ENCODE peak calls at places on chromosomes 1 and 21, in five cellular contexts. K is AG09309, T is thoracic aorta, R is AG04450, S is left ventricle myocardium inferior. B is an unnamed sample.

GRCh38 chr21:38798481-38798882 is 7.2 kb upstream of the ETS2 start:
- DNase-seq in K (no peak), T (no peak), R (no peak), S (no peak), B (no peak)

GRCh38 chr1:53899206-53899628 is 5.2 kb downstream of the DIO1 start:
- DNase-seq in K (peak; percentile 11), T (no peak), R (peak; percentile 41), S (peak; percentile 25), B (no peak)

GRCh38 chr1:224116131-224116530 is 2.2 kb downstream of the FBXO28 start:
- DNase-seq in K (no peak), T (no peak), R (peak; percentile 21), S (no peak), B (no peak)

GRCh38 chr1:198605426-198605825 is 33.4 kb upstream of the PTPRC start:
- DNase-seq in K (no peak), T (no peak), R (no peak), S (no peak), B (no peak)

GRCh38 chr21:17044696-17045095 is 468.1 kb upstream of the CXADR start:
- DNase-seq in K (no peak), T (no peak), R (no peak), S (no peak), B (no peak)

GRCh38 chr1:28232558-28233263 is at the start of gene DNAJC8:
- DNase-seq in K (peak; percentile 49), T (peak; percentile 98), R (peak; percentile 78), S (peak; percentile 95), B (no peak)

GRCh38 chr1:235622933-235623790 is 26.4 kb downstream of the GNG4 start:
- DNase-seq in K (no peak), T (no peak), R (no peak), S (no peak), B (no peak)

GRCh38 chr1:62175568-62176179 is 19.0 kb upstream of the L1TD1 start:
- DNase-seq in K (peak; percentile 10), T (no peak), R (peak; percentile 10), S (no peak), B (no peak)

GRCh38 chr1:98086796-98087195 is 166.0 kb upstream of the DPYD start:
- DNase-seq in K (peak; percentile 91), T (no peak), R (peak; percentile 92), S (no peak), B (peak; percentile 95)

GRCh38 chr21:41768371-41769042 is 1.7 kb upstream of the RIPK4 start:
- DNase-seq in K (peak; percentile 68), T (no peak), R (peak; percentile 27), S (no peak), B (peak; percentile 24)

GRCh38 chr1:234601217-234602017 is 8.6 kb downstream of the IRF2BP2 start:
- DNase-seq in K (no peak), T (no peak), R (no peak), S (no peak), B (no peak)

GRCh38 chr1:16420719-16421118 is 16.5 kb downstream of the SPATA21 start:
- DNase-seq in K (no peak), T (no peak), R (no peak), S (no peak), B (no peak)

GRCh38 chr1:109986054-109986444 is 1.5 kb downstream of the AHCYL1 start:
- DNase-seq in K (no peak), T (no peak), R (no peak), S (no peak), B (no peak)
- H3K4me3 ChIP-seq in K (peak overlapping the region; percentile 84), T (peak overlapping the region; percentile 90), R (peak overlapping the region; percentile 86), S (peak overlapping the region; percentile 92), B (peak overlapping the region; percentile 82)

GRCh38 chr1:19179597-19180271 is 30.3 kb downstream of the UBR4 start:
- DNase-seq in K (no peak), T (no peak), R (no peak), S (no peak), B (no peak)

GRCh38 chr1:19178734-19179398 is 31.2 kb downstream of the UBR4 start:
- DNase-seq in K (no peak), T (no peak), R (no peak), S (no peak), B (no peak)

GRCh38 chr1:19182223-19182622 is 27.8 kb downstream of the UBR4 start:
- DNase-seq in K (no peak), T (no peak), R (no peak), S (no peak), B (no peak)

GRCh38 chr1:19177811-19178210 is 32.3 kb downstream of the UBR4 start:
- DNase-seq in K (no peak), T (no peak), R (no peak), S (no peak), B (no peak)
- TF ChIP-seq CTCF in K (no peak), T (no peak), R (no peak), S (no peak), B (no peak)

GRCh38 chr1:47230692-47231313 is 1.2 kb downstream of the TAL1 start:
- DNase-seq in K (no peak), T (no peak), R (no peak), S (no peak), B (no peak)

GRCh38 chr1:47229884-47230691 is 1.9 kb downstream of the TAL1 start:
- DNase-seq in K (no peak), T (no peak), R (no peak), S (no peak), B (no peak)

GRCh38 chr1:47233165-47233564 is 1.1 kb upstream of the TAL1 start:
- DNase-seq in K (no peak), T (no peak), R (no peak), S (no peak), B (no peak)

GRCh38 chr1:47232187-47232874 is at the start of gene TAL1:
- DNase-seq in K (no peak), T (no peak), R (no peak), S (no peak), B (no peak)

GRCh38 chr1:47231314-47232186 is 475 bp downstream of the TAL1 start:
- DNase-seq in K (no peak), T (no peak), R (no peak), S (no peak), B (no peak)
- H3K4me3 ChIP-seq in K (no peak overlapping the region), T (peak overlapping the region; percentile 71), R (peak overlapping the region; percentile 22), S (peak overlapping the region; percentile 68), B (no peak overlapping the region)

GRCh38 chr1:184596950-184597651 is 157.6 kb downstream of the EDEM3 start:
- DNase-seq in K (no peak), T (no peak), R (no peak), S (no peak), B (no peak)
- TF ChIP-seq CTCF in K (no peak), T (no peak), R (peak; percentile 23), S (peak; percentile 20), B (no peak)

DNA sequence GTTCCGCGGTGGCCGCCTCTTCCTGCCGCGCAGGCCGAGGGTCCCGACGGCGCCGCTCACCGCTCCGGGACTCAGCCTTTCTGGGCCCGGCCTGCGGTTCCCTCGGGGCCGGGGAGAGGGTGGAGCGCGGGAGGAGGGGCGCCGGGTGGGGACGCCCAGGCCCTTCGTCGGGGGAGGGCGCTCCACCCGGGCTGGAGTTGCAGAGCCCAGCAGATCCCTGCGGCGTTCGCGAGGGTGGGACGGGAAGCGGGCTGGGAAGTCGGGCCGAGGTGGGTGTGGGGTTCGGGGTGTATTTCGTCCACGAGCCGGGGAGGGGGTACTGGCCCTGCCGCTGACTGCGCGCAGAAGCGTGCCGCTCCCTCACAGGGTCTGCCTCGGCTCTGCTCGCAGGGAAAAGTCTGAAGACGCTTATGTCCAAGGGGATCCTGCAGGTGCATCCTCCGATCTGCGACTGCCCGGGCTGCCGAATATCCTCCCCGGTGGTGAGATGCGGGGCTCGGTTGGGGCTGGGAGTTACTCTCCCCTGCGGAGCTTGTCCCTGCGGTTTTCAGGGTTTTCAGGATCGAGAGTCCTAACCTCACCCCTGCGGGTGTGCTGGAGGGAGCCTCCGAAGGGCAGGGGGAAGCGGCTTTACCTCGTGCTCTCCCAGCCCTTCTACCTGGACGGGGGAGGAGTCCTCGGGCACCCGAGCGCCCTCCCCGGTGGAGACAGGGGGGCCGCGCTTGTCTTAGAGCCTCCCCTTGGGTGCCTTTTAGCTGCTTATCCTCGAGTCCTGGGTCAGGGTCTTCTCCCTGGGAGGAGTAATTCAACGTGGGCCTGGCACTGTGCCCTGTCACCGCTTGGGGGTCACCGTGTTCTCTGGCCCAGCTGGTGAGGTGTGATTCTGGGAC is 2.1 kb downstream of the SAMD11 start:
- DNase-seq in K (no peak), T (no peak), R (no peak), S (no peak), B (no peak)
- H3K4me3 ChIP-seq in K (peak overlapping the region; percentile 70), T (peak overlapping the region; percentile 65), R (peak overlapping the region; percentile 27), S (peak overlapping the region; percentile 67), B (peak overlapping the region; percentile 59)

DNA sequence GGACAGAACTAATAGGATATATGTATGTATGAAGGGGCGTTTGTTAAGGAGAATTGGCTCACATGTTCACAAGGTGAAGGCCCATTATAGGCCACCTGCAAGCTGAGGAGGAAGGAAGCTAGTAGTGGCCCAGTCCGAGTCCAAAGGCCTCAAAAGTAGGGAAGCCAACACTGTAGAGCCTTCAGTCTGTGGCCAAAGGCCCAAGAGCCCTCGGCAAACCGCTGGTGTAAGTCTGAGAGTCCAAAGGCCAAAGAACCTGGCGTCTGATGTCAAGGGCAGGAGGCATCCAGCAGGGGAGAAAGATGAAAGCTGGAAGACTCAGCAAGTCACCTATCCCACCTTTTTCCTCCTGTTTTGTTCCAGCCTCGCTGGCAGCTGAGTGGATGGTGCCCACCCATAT is 24.5 kb downstream of the BACH1 start:
- DNase-seq in K (no peak), T (no peak), R (no peak), S (no peak), B (no peak)
- TF ChIP-seq CTCF in K (no peak), T (no peak), R (no peak), S (no peak), B (no peak)

GRCh38 chr1:30303387-30303786 is 420.0 kb downstream of the MATN1 start:
- DNase-seq in K (no peak), T (no peak), R (no peak), S (no peak), B (no peak)
- H3K4me3 ChIP-seq in K (no peak overlapping the region), T (no peak overlapping the region), R (no peak overlapping the region), S (no peak overlapping the region), B (no peak overlapping the region)

GRCh38 chr1:153783233-153784190 is 8.3 kb downstream of the SLC27A3 start:
- DNase-seq in K (peak; percentile 58), T (no peak), R (peak; percentile 73), S (peak; percentile 90), B (no peak)
- TF ChIP-seq CTCF in K (no peak), T (peak; percentile 26), R (peak; percentile 12), S (peak; percentile 38), B (peak; percentile 26)